ENCODE peak calls at places on chromosomes 6 and 20, in seven cellular contexts. L, Y, I, Z, C, B and P are unnamed samples.

GRCh38 chr6:37674161-37674560 is 23.5 kb downstream of the MDGA1 start:
- DNase-seq in B (peak), Z (no peak), L (peak), I (no peak), C (no peak), Y (no peak), P (no peak)

GRCh38 chr6:3318226-3318625 is 59.5 kb downstream of the PSMG4 start:
- DNase-seq in Y (no peak), C (no peak), L (no peak), Z (no peak), B (no peak), I (no peak), P (peak)

GRCh38 chr6:13014551-13015378 is 298.2 kb downstream of the PHACTR1 start:
- DNase-seq in I (no peak), C (peak), L (peak), Z (no peak), B (peak), Y (no peak), P (no peak)

GRCh38 chr6:2680264-2680908 is 70.3 kb downstream of the MYLK4 start:
- DNase-seq in I (no peak), L (no peak), B (no peak), C (no peak), Y (no peak), Z (no peak), P (no peak)

GRCh38 chr20:50958733-50959542 is at the start of gene MOCS3:
- DNase-seq in Z (peak), I (peak), C (peak), L (peak), Y (peak), B (peak), P (peak)

GRCh38 chr6:147752686-147753418 is 244.4 kb downstream of the SAMD5 start:
- DNase-seq in C (no peak), I (no peak), L (no peak), Y (no peak), B (no peak), Z (no peak), P (no peak)

GRCh38 chr6:152948150-152948768 is 34.6 kb downstream of the FBXO5 start:
- DNase-seq in B (peak), I (peak), C (no peak), L (peak), Z (no peak), Y (no peak), P (no peak)

GRCh38 chr20:5145365-5146301 is 18.8 kb downstream of the CDS2 start:
- DNase-seq in Z (no peak), L (no peak), Y (no peak), B (no peak), I (no peak), C (no peak), P (no peak)

GRCh38 chr6:37052027-37052628 is 46.7 kb downstream of the FGD2 start:
- DNase-seq in L (no peak), Y (no peak), I (no peak), C (no peak), B (no peak), Z (no peak), P (no peak)

GRCh38 chr20:44733341-44734069 is 12.2 kb upstream of the KCNK15 start:
- DNase-seq in I (peak), C (peak), Y (peak), Z (peak), B (peak), L (peak), P (peak)

GRCh38 chr20:57659789-57660509 is 39.7 kb upstream of the ZBP1 start:
- DNase-seq in B (no peak), Y (no peak), I (no peak), L (no peak), Z (no peak), C (peak), P (no peak)

GRCh38 chr20:20368414-20369352 is 779 bp downstream of the INSM1 start:
- DNase-seq in C (no peak), B (peak), Z (no peak), L (peak), I (no peak), Y (no peak), P (no peak)

GRCh38 chr20:22993823-22994222 is 41.3 kb upstream of the SSTR4 start:
- DNase-seq in Y (no peak), C (no peak), I (no peak), B (no peak), L (no peak), Z (no peak), P (no peak)

GRCh38 chr6:136274062-136274461 is 15.6 kb downstream of the BCLAF1 start:
- DNase-seq in Z (no peak), I (no peak), L (no peak), Y (no peak), B (no peak), C (no peak), P (no peak)

GRCh38 chr6:25138024-25138696 is 141.0 kb upstream of the CARMIL1 start:
- DNase-seq in Y (peak), C (peak), L (no peak), I (peak), B (no peak), Z (peak), P (peak)

GRCh38 chr6:159106627-159107241 is 61.9 kb upstream of the TAGAP start:
- DNase-seq in Y (peak), I (peak), Z (peak), L (peak), B (peak), C (peak), P (peak)

GRCh38 chr20:38369387-38369786 is 23.1 kb downstream of the LBP start:
- DNase-seq in I (no peak), C (no peak), Z (no peak), Y (no peak), L (no peak), B (no peak), P (no peak)

GRCh38 chr20:54144847-54145246 is 28.9 kb downstream of the CYP24A1 start:
- DNase-seq in Y (no peak), L (no peak), Z (no peak), B (no peak), I (no peak), C (no peak), P (no peak)

GRCh38 chr6:27138837-27139752 is 108.4 kb upstream of the PRSS16 start:
- DNase-seq in B (peak), L (peak), Y (peak), C (peak), I (peak), Z (peak), P (peak)

GRCh38 chr6:152212437-152212836 is 405.0 kb downstream of the ESR1 start:
- DNase-seq in I (no peak), B (no peak), C (no peak), Z (no peak), Y (no peak), L (no peak), P (no peak)

GRCh38 chr6:20640181-20640580 is 105.9 kb downstream of the CDKAL1 start:
- DNase-seq in I (no peak), B (no peak), Y (no peak), L (no peak), C (no peak), Z (no peak), P (no peak)

GRCh38 chr6:1082040-1082935 is 229.6 kb upstream of the FOXQ1 start:
- DNase-seq in Y (no peak), Z (no peak), C (no peak), B (no peak), I (peak), L (no peak), P (no peak)

GRCh38 chr20:41889871-41890224 is 271.7 kb upstream of the CHD6 start:
- DNase-seq in C (no peak), L (no peak), Z (no peak), B (no peak), Y (no peak), I (no peak), P (no peak)

GRCh38 chr20:58017970-58018530 is 210.4 kb downstream of the ANKRD60 start:
- DNase-seq in Y (no peak), B (no peak), C (no peak), L (no peak), Z (no peak), I (no peak), P (no peak)

GRCh38 chr6:87241304-87241703 is 81.1 kb upstream of the SMIM8 start:
- DNase-seq in Y (no peak), L (no peak), I (no peak), C (no peak), B (no peak), Z (no peak), P (no peak)

GRCh38 chr6:154302111-154302752 is 54.4 kb downstream of the IPCEF1 start:
- DNase-seq in L (no peak), Y (no peak), I (peak), C (no peak), Z (no peak), B (no peak), P (no peak)

GRCh38 chr6:2183235-2183634 is 62.2 kb downstream of the GMDS start:
- DNase-seq in Y (no peak), I (no peak), B (no peak), L (no peak), C (no peak), Z (no peak), P (no peak)

GRCh38 chr20:41956316-41957050 is 338.3 kb upstream of the CHD6 start:
- DNase-seq in L (no peak), B (peak), Y (no peak), I (no peak), Z (no peak), C (no peak), P (no peak)

GRCh38 chr6:14475306-14475705 is 357.7 kb downstream of the CD83 start:
- DNase-seq in Z (no peak), C (no peak), B (no peak), I (no peak), L (no peak), Y (no peak), P (no peak)

GRCh38 chr6:68636710-68637470 is 1.8 kb downstream of the ADGRB3 start:
- DNase-seq in Z (no peak), Y (no peak), L (no peak), I (no peak), C (no peak), B (no peak), P (no peak)

GRCh38 chr6:26455357-26455970 is 2.3 kb upstream of the BTN2A1 start:
- DNase-seq in L (no peak), C (no peak), Z (no peak), B (no peak), Y (no peak), I (no peak), P (no peak)

GRCh38 chr6:118536478-118536877 is 11.6 kb upstream of the PLN start:
- DNase-seq in Y (no peak), C (no peak), Z (no peak), B (no peak), I (no peak), L (no peak), P (no peak)

GRCh38 chr20:19492116-19492515 is 265.9 kb upstream of the RIN2 start:
- DNase-seq in B (no peak), Z (no peak), C (no peak), Y (no peak), L (no peak), I (no peak), P (no peak)

GRCh38 chr6:129701721-129702455 is 8.1 kb downstream of the ARHGAP18 start:
- DNase-seq in I (peak), Y (no peak), C (no peak), L (no peak), Z (no peak), B (no peak), P (no peak)

GRCh38 chr20:63544958-63545516 is 2.5 kb downstream of the SRMS start:
- DNase-seq in B (no peak), L (no peak), I (no peak), Z (no peak), Y (peak), C (no peak), P (no peak)

GRCh38 chr6:151119823-151120524 is 119.8 kb upstream of the AKAP12 start:
- DNase-seq in B (no peak), Y (no peak), I (no peak), L (no peak), C (no peak), Z (no peak), P (no peak)

GRCh38 chr6:87756858-87757257 is 54.8 kb upstream of the AKIRIN2 start:
- DNase-seq in Y (no peak), C (no peak), I (peak), B (no peak), Z (no peak), L (no peak), P (no peak)

GRCh38 chr6:88177961-88178464 is 11.9 kb upstream of the CNR1 start:
- DNase-seq in L (no peak), Z (no peak), C (no peak), B (no peak), Y (no peak), I (no peak), P (no peak)

GRCh38 chr6:158988477-158988876 is 11.5 kb downstream of the RSPH3 start:
- DNase-seq in L (no peak), Z (no peak), B (no peak), C (no peak), Y (no peak), I (no peak), P (no peak)